ENCODE peak calls at places on chromosomes 6 and 20, in four cellular contexts. M, L, J and C are unnamed samples.

GRCh38 chr6:128280066-128280465 is 240.3 kb downstream of the PTPRK start:
- DNase-seq in M (no peak), L (no peak), J (no peak), C (no peak)

GRCh38 chr6:11783524-11784064 is 5.0 kb upstream of the ADTRP start:
- DNase-seq in M (no peak), L (no peak), J (no peak), C (no peak)

GRCh38 chr6:125802943-125803377 is 12.2 kb downstream of the NCOA7 start:
- DNase-seq in M (peak), L (peak), J (no peak), C (peak)

GRCh38 chr6:150881911-150882481 is 16.5 kb downstream of the MTHFD1L start:
- DNase-seq in M (no peak), L (peak), J (peak), C (peak)

GRCh38 chr6:30344868-30345671 is at the start of gene RPP21:
- DNase-seq in M (peak), L (peak), J (peak), C (peak)

GRCh38 chr6:116313377-116313776 is 33.6 kb upstream of the TSPYL1 start:
- DNase-seq in M (no peak), L (peak), J (no peak), C (peak)

GRCh38 chr6:131909408-131910218 is 41.6 kb downstream of the CCN2 start:
- DNase-seq in M (peak), L (peak), J (peak), C (peak)

GRCh38 chr6:73242001-73242400 is 16.7 kb upstream of the KHDC1L start:
- DNase-seq in M (no peak), L (no peak), J (no peak), C (no peak)

GRCh38 chr20:8812818-8813217 is 256.1 kb upstream of the PLCB4 start:
- DNase-seq in M (no peak), L (no peak), J (peak), C (no peak)

GRCh38 chr6:159933077-159933476 is 35.8 kb upstream of the IGF2R start:
- DNase-seq in M (no peak), L (no peak), J (no peak), C (peak)

GRCh38 chr6:21538186-21538798 is 55.3 kb upstream of the SOX4 start:
- DNase-seq in M (no peak), L (peak), J (no peak), C (peak)

GRCh38 chr20:32536861-32537656 is 48.1 kb downstream of the NOL4L start:
- DNase-seq in M (peak), L (no peak), J (no peak), C (no peak)

GRCh38 chr20:36344517-36345132 is 38.5 kb downstream of the DLGAP4 start:
- DNase-seq in M (peak), L (peak), J (peak), C (peak)

GRCh38 chr20:56689852-56690485 is 60.9 kb downstream of the TFAP2C start:
- DNase-seq in M (no peak), L (no peak), J (no peak), C (peak)

GRCh38 chr6:87941556-87942358 is 105.9 kb upstream of the SPACA1 start:
- DNase-seq in M (no peak), L (no peak), J (no peak), C (no peak)

GRCh38 chr20:35363190-35363589 is 48.6 kb downstream of the UQCC1 start:
- DNase-seq in M (no peak), L (peak), J (no peak), C (peak)

GRCh38 chr6:163670283-163670682 is 255.8 kb downstream of the QKI start:
- DNase-seq in M (no peak), L (no peak), J (no peak), C (no peak)